ENCODE peak calls at places on chromosomes 3 and 15, in seven cellular contexts. D, B, A, I, P, K and X are unnamed samples.

GRCh38 chr3:128060473-128061381 is 8.5 kb downstream of the SEC61A1 start:
- DNase-seq in A (no peak), B (no peak), P (no peak), K (peak), D (no peak), I (no peak), X (no peak)

GRCh38 chr3:106208979-106209378 is 340.2 kb upstream of the CBLB start:
- DNase-seq in D (no peak), A (no peak), K (no peak), I (no peak), B (no peak), P (no peak), X (no peak)

GRCh38 chr3:84965141-84965540 is 6.4 kb downstream of the CADM2 start:
- DNase-seq in D (no peak), K (no peak), P (no peak), A (no peak), B (no peak), I (no peak), X (no peak)

GRCh38 chr3:27606537-27606936 is 115.6 kb downstream of the EOMES start:
- DNase-seq in P (no peak), K (no peak), I (no peak), D (no peak), B (no peak), A (no peak), X (no peak)

GRCh38 chr3:112074616-112075497 is 11.3 kb upstream of the C3orf52 start:
- DNase-seq in P (no peak), D (peak), K (peak), I (no peak), A (peak), B (no peak), X (no peak)

GRCh38 chr3:125245521-125245920 is 33.0 kb upstream of the SLC12A8 start:
- DNase-seq in B (no peak), P (no peak), K (peak), I (no peak), D (no peak), A (no peak), X (no peak)

GRCh38 chr15:70829366-70830166 is 24.4 kb downstream of the LARP6 start:
- DNase-seq in K (no peak), P (no peak), A (no peak), B (no peak), D (no peak), I (no peak), X (no peak)

GRCh38 chr3:117786339-117786738 is 1076.8 kb downstream of the TUSC7 start:
- DNase-seq in B (no peak), D (no peak), I (no peak), K (no peak), A (no peak), P (no peak), X (no peak)

GRCh38 chr15:60703196-60703933 is 224.4 kb upstream of the ICE2 start:
- DNase-seq in A (no peak), I (no peak), P (no peak), B (no peak), D (no peak), K (no peak), X (no peak)

GRCh38 chr3:177126015-177126773 is 71.1 kb downstream of the TBL1XR1 start:
- DNase-seq in D (no peak), P (no peak), I (no peak), K (peak), B (no peak), A (no peak), X (no peak)

GRCh38 chr3:196537319-196537984 is 22.3 kb upstream of the SMCO1 start:
- DNase-seq in K (peak), B (no peak), A (peak), P (peak), I (no peak), D (peak), X (peak)

GRCh38 chr3:56775356-56775914 is 26.3 kb downstream of the ARHGEF3 start:
- DNase-seq in K (no peak), A (no peak), B (no peak), D (no peak), I (no peak), P (no peak), X (no peak)

GRCh38 chr3:39936848-39937247 is 127.4 kb downstream of the MYRIP start:
- DNase-seq in K (no peak), A (no peak), P (no peak), I (no peak), B (no peak), D (no peak), X (no peak)

GRCh38 chr15:25689592-25689991 is 173.5 kb downstream of the ATP10A start:
- DNase-seq in K (no peak), I (no peak), D (no peak), A (no peak), P (no peak), B (peak), X (no peak)

GRCh38 chr3:79818015-79818414 is 50.2 kb upstream of the ROBO1 start:
- DNase-seq in D (no peak), B (no peak), I (no peak), P (no peak), K (no peak), A (no peak), X (no peak)

GRCh38 chr3:67202053-67202452 is 203.9 kb downstream of the KBTBD8 start:
- DNase-seq in A (no peak), B (no peak), K (no peak), I (no peak), P (no peak), D (no peak), X (no peak)

GRCh38 chr3:123638936-123639680 is 54.3 kb upstream of the HACD2 start:
- DNase-seq in D (no peak), A (no peak), P (no peak), I (no peak), K (no peak), B (no peak), X (no peak)